ENCODE peak calls at places on chromosome 13, in eight cellular contexts. One of them, this sample, is unnamed.

GRCh38 chr13:21243045-21243842 is 66.8 kb downstream of the MRPL57 start:
- DNase-seq in NCI-H2171 treated with DMSO at 0.1 percent for 48 hours: no peak
- DNase-seq in fibroblast of pulmonary artery: no peak
- DNase-seq in NCI-H146: peak; percentile 55
- DNase-seq in heart left ventricle: no peak
- DNase-seq in progenitor cell of endocrine pancreas: no peak
- DNase-seq in COLO829: no peak
- DNase-seq in activated naive CD8-positive, alpha-beta T cell treated with anti-CD3 and anti-CD28 coated beads for 36 hours: no peak
- DNase-seq in this sample: no peak

GRCh38 chr13:78609464-78610205 is 6.3 kb upstream of the POU4F1 start:
- DNase-seq in NCI-H2171 treated with DMSO at 0.1 percent for 48 hours: peak; percentile 31
- DNase-seq in fibroblast of pulmonary artery: no peak
- DNase-seq in NCI-H146: peak; percentile 27
- DNase-seq in heart left ventricle: no peak
- DNase-seq in progenitor cell of endocrine pancreas: no peak
- DNase-seq in COLO829: no peak
- DNase-seq in activated naive CD8-positive, alpha-beta T cell treated with anti-CD3 and anti-CD28 coated beads for 36 hours: no peak
- DNase-seq in this sample: no peak

GRCh38 chr13:76863022-76863421 is 23.2 kb downstream of the KCTD12 start:
- DNase-seq in NCI-H2171 treated with DMSO at 0.1 percent for 48 hours: no peak
- DNase-seq in fibroblast of pulmonary artery: no peak
- DNase-seq in NCI-H146: no peak
- DNase-seq in heart left ventricle: no peak
- DNase-seq in progenitor cell of endocrine pancreas: no peak
- DNase-seq in COLO829: no peak
- DNase-seq in activated naive CD8-positive, alpha-beta T cell treated with anti-CD3 and anti-CD28 coated beads for 36 hours: no peak
- DNase-seq in this sample: no peak

GRCh38 chr13:94494021-94494420 is 14.5 kb upstream of the DCT start:
- DNase-seq in NCI-H2171 treated with DMSO at 0.1 percent for 48 hours: peak; percentile 93
- DNase-seq in fibroblast of pulmonary artery: no peak
- DNase-seq in NCI-H146: peak; percentile 36
- DNase-seq in heart left ventricle: no peak
- DNase-seq in progenitor cell of endocrine pancreas: no peak
- DNase-seq in COLO829: no peak
- DNase-seq in activated naive CD8-positive, alpha-beta T cell treated with anti-CD3 and anti-CD28 coated beads for 36 hours: no peak
- DNase-seq in this sample: no peak

GRCh38 chr13:49219647-49220034 is 497 bp upstream of the MLNR start:
- DNase-seq in NCI-H2171 treated with DMSO at 0.1 percent for 48 hours: peak; percentile 57
- DNase-seq in fibroblast of pulmonary artery: no peak
- DNase-seq in NCI-H146: no peak
- DNase-seq in heart left ventricle: no peak
- DNase-seq in progenitor cell of endocrine pancreas: no peak
- DNase-seq in COLO829: no peak
- DNase-seq in activated naive CD8-positive, alpha-beta T cell treated with anti-CD3 and anti-CD28 coated beads for 36 hours: no peak
- DNase-seq in this sample: no peak

GRCh38 chr13:32988588-32989256 is 27.5 kb upstream of the KL start:
- DNase-seq in NCI-H2171 treated with DMSO at 0.1 percent for 48 hours: no peak
- DNase-seq in fibroblast of pulmonary artery: no peak
- DNase-seq in NCI-H146: peak; percentile 5
- DNase-seq in heart left ventricle: no peak
- DNase-seq in progenitor cell of endocrine pancreas: no peak
- DNase-seq in COLO829: no peak
- DNase-seq in activated naive CD8-positive, alpha-beta T cell treated with anti-CD3 and anti-CD28 coated beads for 36 hours: no peak
- DNase-seq in this sample: no peak

GRCh38 chr13:113874579-113875428 is 10.9 kb upstream of the GAS6 start:
- DNase-seq in NCI-H2171 treated with DMSO at 0.1 percent for 48 hours: peak; percentile 46
- DNase-seq in fibroblast of pulmonary artery: no peak
- DNase-seq in NCI-H146: no peak
- DNase-seq in heart left ventricle: no peak
- DNase-seq in progenitor cell of endocrine pancreas: no peak
- DNase-seq in COLO829: no peak
- DNase-seq in activated naive CD8-positive, alpha-beta T cell treated with anti-CD3 and anti-CD28 coated beads for 36 hours: no peak
- DNase-seq in this sample: no peak

GRCh38 chr13:106077017-106077416 is 458.4 kb downstream of the EFNB2 start:
- DNase-seq in NCI-H2171 treated with DMSO at 0.1 percent for 48 hours: no peak
- DNase-seq in fibroblast of pulmonary artery: no peak
- DNase-seq in NCI-H146: no peak
- DNase-seq in heart left ventricle: no peak
- DNase-seq in progenitor cell of endocrine pancreas: no peak
- DNase-seq in COLO829: no peak
- DNase-seq in activated naive CD8-positive, alpha-beta T cell treated with anti-CD3 and anti-CD28 coated beads for 36 hours: no peak
- DNase-seq in this sample: no peak

GRCh38 chr13:27130223-27131015 is 41.2 kb downstream of the USP12 start:
- DNase-seq in NCI-H2171 treated with DMSO at 0.1 percent for 48 hours: no peak
- DNase-seq in fibroblast of pulmonary artery: peak; percentile 39
- DNase-seq in NCI-H146: no peak
- DNase-seq in heart left ventricle: no peak
- DNase-seq in progenitor cell of endocrine pancreas: no peak
- DNase-seq in COLO829: no peak
- DNase-seq in activated naive CD8-positive, alpha-beta T cell treated with anti-CD3 and anti-CD28 coated beads for 36 hours: no peak
- DNase-seq in this sample: no peak

GRCh38 chr13:50125556-50126377 is 110.5 kb downstream of the KCNRG start:
- DNase-seq in NCI-H2171 treated with DMSO at 0.1 percent for 48 hours: peak; percentile 96
- DNase-seq in fibroblast of pulmonary artery: peak; percentile 90
- DNase-seq in NCI-H146: peak; percentile 95
- DNase-seq in heart left ventricle: peak; percentile 95
- DNase-seq in progenitor cell of endocrine pancreas: peak; percentile 78
- DNase-seq in COLO829: peak; percentile 69
- DNase-seq in activated naive CD8-positive, alpha-beta T cell treated with anti-CD3 and anti-CD28 coated beads for 36 hours: peak; percentile 70
- DNase-seq in this sample: peak; percentile 89

GRCh38 chr13:50617134-50617721 is 226.3 kb downstream of the DLEU7 start:
- DNase-seq in NCI-H2171 treated with DMSO at 0.1 percent for 48 hours: no peak
- DNase-seq in fibroblast of pulmonary artery: peak; percentile 80
- DNase-seq in NCI-H146: no peak
- DNase-seq in heart left ventricle: no peak
- DNase-seq in progenitor cell of endocrine pancreas: no peak
- DNase-seq in COLO829: peak; percentile 11
- DNase-seq in activated naive CD8-positive, alpha-beta T cell treated with anti-CD3 and anti-CD28 coated beads for 36 hours: no peak
- DNase-seq in this sample: no peak

GRCh38 chr13:38384171-38384570 is 34.5 kb downstream of the UFM1 start:
- DNase-seq in NCI-H2171 treated with DMSO at 0.1 percent for 48 hours: no peak
- DNase-seq in fibroblast of pulmonary artery: no peak
- DNase-seq in NCI-H146: no peak
- DNase-seq in heart left ventricle: no peak
- DNase-seq in progenitor cell of endocrine pancreas: no peak
- DNase-seq in COLO829: no peak
- DNase-seq in activated naive CD8-positive, alpha-beta T cell treated with anti-CD3 and anti-CD28 coated beads for 36 hours: no peak
- DNase-seq in this sample: no peak

GRCh38 chr13:30431269-30431950 is 9.1 kb downstream of the UBE2L5 start:
- DNase-seq in NCI-H2171 treated with DMSO at 0.1 percent for 48 hours: no peak
- DNase-seq in fibroblast of pulmonary artery: no peak
- DNase-seq in NCI-H146: no peak
- DNase-seq in heart left ventricle: no peak
- DNase-seq in progenitor cell of endocrine pancreas: no peak
- DNase-seq in COLO829: no peak
- DNase-seq in activated naive CD8-positive, alpha-beta T cell treated with anti-CD3 and anti-CD28 coated beads for 36 hours: no peak
- DNase-seq in this sample: no peak

GRCh38 chr13:110012102-110012739 is 225.8 kb upstream of the IRS2 start:
- DNase-seq in NCI-H2171 treated with DMSO at 0.1 percent for 48 hours: no peak
- DNase-seq in fibroblast of pulmonary artery: peak; percentile 93
- DNase-seq in NCI-H146: no peak
- DNase-seq in heart left ventricle: no peak
- DNase-seq in progenitor cell of endocrine pancreas: no peak
- DNase-seq in COLO829: peak; percentile 68
- DNase-seq in activated naive CD8-positive, alpha-beta T cell treated with anti-CD3 and anti-CD28 coated beads for 36 hours: no peak
- DNase-seq in this sample: no peak

GRCh38 chr13:94761407-94761806 is 49.1 kb upstream of the SOX21 start:
- DNase-seq in NCI-H2171 treated with DMSO at 0.1 percent for 48 hours: no peak
- DNase-seq in fibroblast of pulmonary artery: no peak
- DNase-seq in NCI-H146: no peak
- DNase-seq in heart left ventricle: no peak
- DNase-seq in progenitor cell of endocrine pancreas: no peak
- DNase-seq in COLO829: no peak
- DNase-seq in activated naive CD8-positive, alpha-beta T cell treated with anti-CD3 and anti-CD28 coated beads for 36 hours: no peak
- DNase-seq in this sample: no peak

GRCh38 chr13:91758724-91759123 is 360.3 kb downstream of the GPC5 start:
- DNase-seq in NCI-H2171 treated with DMSO at 0.1 percent for 48 hours: no peak
- DNase-seq in fibroblast of pulmonary artery: no peak
- DNase-seq in NCI-H146: no peak
- DNase-seq in heart left ventricle: no peak
- DNase-seq in progenitor cell of endocrine pancreas: no peak
- DNase-seq in COLO829: no peak
- DNase-seq in activated naive CD8-positive, alpha-beta T cell treated with anti-CD3 and anti-CD28 coated beads for 36 hours: no peak
- DNase-seq in this sample: no peak

GRCh38 chr13:81171065-81171647 is 830.2 kb upstream of the SPRY2 start:
- DNase-seq in NCI-H2171 treated with DMSO at 0.1 percent for 48 hours: peak; percentile 43
- DNase-seq in fibroblast of pulmonary artery: peak; percentile 36
- DNase-seq in NCI-H146: peak; percentile 24
- DNase-seq in heart left ventricle: no peak
- DNase-seq in progenitor cell of endocrine pancreas: no peak
- DNase-seq in COLO829: peak; percentile 8
- DNase-seq in activated naive CD8-positive, alpha-beta T cell treated with anti-CD3 and anti-CD28 coated beads for 36 hours: no peak
- DNase-seq in this sample: no peak

GRCh38 chr13:30052127-30052526 is 201.7 kb upstream of the UBL3 start:
- DNase-seq in NCI-H2171 treated with DMSO at 0.1 percent for 48 hours: no peak
- DNase-seq in fibroblast of pulmonary artery: peak; percentile 12
- DNase-seq in NCI-H146: no peak
- DNase-seq in heart left ventricle: no peak
- DNase-seq in progenitor cell of endocrine pancreas: no peak
- DNase-seq in COLO829: no peak
- DNase-seq in activated naive CD8-positive, alpha-beta T cell treated with anti-CD3 and anti-CD28 coated beads for 36 hours: no peak
- DNase-seq in this sample: no peak

GRCh38 chr13:75353786-75354193 is 128.2 kb downstream of the TBC1D4 start:
- DNase-seq in NCI-H2171 treated with DMSO at 0.1 percent for 48 hours: no peak
- DNase-seq in fibroblast of pulmonary artery: no peak
- DNase-seq in NCI-H146: no peak
- DNase-seq in heart left ventricle: peak; percentile 21
- DNase-seq in progenitor cell of endocrine pancreas: no peak
- DNase-seq in COLO829: no peak
- DNase-seq in activated naive CD8-positive, alpha-beta T cell treated with anti-CD3 and anti-CD28 coated beads for 36 hours: no peak
- DNase-seq in this sample: no peak

GRCh38 chr13:88586263-88586662 is 915.1 kb downstream of the SLITRK5 start:
- DNase-seq in NCI-H2171 treated with DMSO at 0.1 percent for 48 hours: no peak
- DNase-seq in fibroblast of pulmonary artery: no peak
- DNase-seq in NCI-H146: no peak
- DNase-seq in heart left ventricle: no peak
- DNase-seq in progenitor cell of endocrine pancreas: no peak
- DNase-seq in COLO829: no peak
- DNase-seq in activated naive CD8-positive, alpha-beta T cell treated with anti-CD3 and anti-CD28 coated beads for 36 hours: no peak
- DNase-seq in this sample: no peak

GRCh38 chr13:25732146-25732865 is 319.5 kb downstream of the SHISA2 start:
- DNase-seq in NCI-H2171 treated with DMSO at 0.1 percent for 48 hours: no peak
- DNase-seq in fibroblast of pulmonary artery: peak; percentile 15
- DNase-seq in NCI-H146: no peak
- DNase-seq in heart left ventricle: no peak
- DNase-seq in progenitor cell of endocrine pancreas: no peak
- DNase-seq in COLO829: no peak
- DNase-seq in activated naive CD8-positive, alpha-beta T cell treated with anti-CD3 and anti-CD28 coated beads for 36 hours: no peak
- DNase-seq in this sample: no peak

GRCh38 chr13:63696055-63696454 is 2280.4 kb upstream of the PCDH20 start:
- DNase-seq in NCI-H2171 treated with DMSO at 0.1 percent for 48 hours: no peak
- DNase-seq in fibroblast of pulmonary artery: peak; percentile 40
- DNase-seq in NCI-H146: no peak
- DNase-seq in heart left ventricle: no peak
- DNase-seq in progenitor cell of endocrine pancreas: no peak
- DNase-seq in COLO829: no peak
- DNase-seq in activated naive CD8-positive, alpha-beta T cell treated with anti-CD3 and anti-CD28 coated beads for 36 hours: no peak
- DNase-seq in this sample: no peak

This sample was measured in ovary.